ENCODE peak calls at places on chromosomes 2 and 18, in four cellular contexts. N is K562, I is GM12878, V is endothelial cell of umbilical vein. Q is an unnamed sample.

GRCh38 chr2:241157841-241158545 is 7.7 kb downstream of the PPP1R7 start:
- DNase-seq in N (no peak), I (no peak), V (peak), Q (peak)

GRCh38 chr2:225895126-225895525 is 495.6 kb downstream of the NYAP2 start:
- DNase-seq in N (no peak), I (no peak), V (no peak), Q (peak)

GRCh38 chr18:62802523-62802922 is 87.2 kb downstream of the PHLPP1 start:
- DNase-seq in N (no peak), I (no peak), V (peak), Q (no peak)

GRCh38 chr18:48736861-48737260 is 198.0 kb downstream of the CTIF start:
- DNase-seq in N (no peak), I (no peak), V (no peak), Q (no peak)

GRCh38 chr18:62839874-62840713 is 124.8 kb downstream of the PHLPP1 start:
- DNase-seq in N (no peak), I (no peak), V (no peak), Q (peak)

GRCh38 chr2:14951569-14952285 is 319.2 kb downstream of the LRATD1 start:
- DNase-seq in N (no peak), I (no peak), V (no peak), Q (no peak)

GRCh38 chr2:235050992-235051351 is 99.2 kb downstream of the SH3BP4 start:
- DNase-seq in N (peak), I (no peak), V (peak), Q (peak)

GRCh38 chr2:191631754-191632153 is 46.2 kb upstream of the NABP1 start:
- DNase-seq in N (no peak), I (no peak), V (no peak), Q (peak)

GRCh38 chr2:103169856-103170255 is 408.0 kb downstream of the TMEM182 start:
- DNase-seq in N (no peak), I (no peak), V (no peak), Q (no peak)

GRCh38 chr2:181678744-181679543 is 1.4 kb downstream of the NEUROD1 start:
- DNase-seq in N (no peak), I (no peak), V (no peak), Q (no peak)

GRCh38 chr2:206164261-206164862 is 4.7 kb downstream of the EEF1B2 start:
- DNase-seq in N (no peak), I (no peak), V (peak), Q (peak)

GRCh38 chr18:37254973-37255372 is 310.6 kb downstream of the CELF4 start:
- DNase-seq in N (no peak), I (no peak), V (no peak), Q (no peak)

GRCh38 chr2:179950391-179950790 is 56.7 kb downstream of the CWC22 start:
- DNase-seq in N (no peak), I (no peak), V (no peak), Q (no peak)

GRCh38 chr2:166487082-166487654 is 6.9 kb downstream of the SCN7A start:
- DNase-seq in N (no peak), I (no peak), V (no peak), Q (no peak)

GRCh38 chr18:27277554-27277953 is 92.4 kb upstream of the CHST9 start:
- DNase-seq in N (no peak), I (no peak), V (no peak), Q (no peak)

GRCh38 chr2:42931147-42931817 is 138.9 kb upstream of the HAAO start:
- DNase-seq in N (no peak), I (no peak), V (no peak), Q (no peak)

GRCh38 chr2:196479350-196479749 is 160.2 kb upstream of the CCDC150 start:
- DNase-seq in N (no peak), I (no peak), V (no peak), Q (peak)

GRCh38 chr2:8135051-8135675 is 546.7 kb upstream of the ID2 start:
- DNase-seq in N (no peak), I (no peak), V (no peak), Q (no peak)

GRCh38 chr2:161775971-161776370 is 151.8 kb downstream of the SLC4A10 start:
- DNase-seq in N (no peak), I (no peak), V (no peak), Q (no peak)

GRCh38 chr2:227513113-227513512 is 41.2 kb downstream of the AGFG1 start:
- DNase-seq in N (no peak), I (no peak), V (peak), Q (peak)

GRCh38 chr2:231933916-231934401 is 7.8 kb upstream of the NPPC start:
- DNase-seq in N (no peak), I (no peak), V (no peak), Q (no peak)

GRCh38 chr2:238978507-238978906 is 130.6 kb downstream of the TWIST2 start:
- DNase-seq in N (no peak), I (no peak), V (no peak), Q (no peak)

GRCh38 chr2:46445561-46445960 is 33.8 kb upstream of the TMEM247 start:
- DNase-seq in N (no peak), I (no peak), V (no peak), Q (no peak)

GRCh38 chr18:74225193-74225840 is 66.4 kb downstream of the CYB5A start:
- DNase-seq in N (peak), I (no peak), V (no peak), Q (peak)

GRCh38 chr2:145987797-145988196 is 1467.9 kb upstream of the ZEB2 start:
- DNase-seq in N (no peak), I (no peak), V (no peak), Q (no peak)

GRCh38 chr2:178163911-178164310 is 30.4 kb upstream of the OSBPL6 start:
- DNase-seq in N (no peak), I (no peak), V (no peak), Q (no peak)

GRCh38 chr2:215758691-215759090 is 254.7 kb downstream of the MREG start:
- DNase-seq in N (no peak), I (no peak), V (peak), Q (peak)

GRCh38 chr2:42854207-42854818 is 61.9 kb upstream of the HAAO start:
- DNase-seq in N (no peak), I (no peak), V (no peak), Q (peak)

GRCh38 chr18:10518595-10519273 is 7.1 kb upstream of the NAPG start:
- DNase-seq in N (peak), I (no peak), V (peak), Q (peak)

GRCh38 chr2:75199428-75200011 is at the start of gene TACR1:
- DNase-seq in N (peak), I (peak), V (peak), Q (peak)

GRCh38 chr2:74387346-74387745 is 7.2 kb upstream of the DCTN1 start:
- DNase-seq in N (no peak), I (no peak), V (no peak), Q (peak)

GRCh38 chr2:10987861-10988260 is 76.1 kb downstream of the KCNF1 start:
- DNase-seq in N (no peak), I (no peak), V (no peak), Q (peak)

GRCh38 chr2:58734365-58734764 is 493.2 kb upstream of the FANCL start:
- DNase-seq in N (no peak), I (no peak), V (peak), Q (peak)

DNA sequence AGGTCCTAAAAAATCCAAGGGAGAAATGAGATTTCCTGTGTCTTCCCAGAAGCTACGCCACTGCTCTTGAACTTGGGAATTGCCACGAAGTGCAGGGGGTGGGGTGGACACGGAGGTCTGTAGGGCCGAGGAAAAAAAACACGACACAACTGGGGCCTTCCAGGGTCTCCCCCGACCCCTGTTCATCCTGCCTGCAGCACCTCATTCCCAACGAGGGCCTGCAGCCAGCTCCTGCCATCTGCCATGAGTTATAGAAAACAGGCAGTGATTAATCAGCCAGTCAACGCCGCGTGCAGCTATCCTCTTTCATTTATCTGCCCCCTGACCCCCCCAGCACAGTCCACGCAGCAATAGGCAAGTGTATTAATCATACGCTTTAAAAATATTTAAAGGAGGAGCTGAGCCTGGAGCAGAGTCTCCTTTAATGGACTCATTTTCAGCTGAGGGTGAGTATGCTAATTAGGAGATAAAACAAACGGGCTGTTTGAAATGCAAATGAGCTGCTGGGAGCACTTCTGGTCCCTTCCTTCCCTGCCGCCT is 209.9 kb downstream of the TFCP2L1 start:
- DNase-seq in N (peak), I (peak), V (peak), Q (peak)
- TF ChIP-seq POLR2A in N (peak), I (peak), V (peak), Q (peak)

GRCh38 chr2:71702971-71703898 is 249.9 kb downstream of the DYSF start:
- DNase-seq in N (no peak), I (no peak), V (no peak), Q (no peak)
- TF ChIP-seq FOS in N (no peak), I (no peak), V (no peak), Q (no peak)

GRCh38 chr2:208020253-208020652 is 5.1 kb downstream of the PLEKHM3 start:
- DNase-seq in N (no peak), I (no peak), V (no peak), Q (no peak)

GRCh38 chr2:208025814-208026184 is 472 bp upstream of the PLEKHM3 start:
- DNase-seq in N (no peak), I (no peak), V (peak), Q (no peak)

GRCh38 chr2:208025037-208025813 is at the start of gene PLEKHM3:
- DNase-seq in N (peak), I (no peak), V (peak), Q (peak)
- TF ChIP-seq POLR2A in N (peak), I (peak), V (peak), Q (no peak)

GRCh38 chr2:101736233-101736632 is 38.7 kb downstream of the MAP4K4 start:
- DNase-seq in N (no peak), I (no peak), V (no peak), Q (no peak)
- TF ChIP-seq FOS in N (no peak), I (no peak), V (no peak), Q (no peak)

GRCh38 chr2:30236591-30237245 is 5.4 kb downstream of the LBH start:
- DNase-seq in N (no peak), I (no peak), V (no peak), Q (no peak)
- TF ChIP-seq POLR2A in N (no peak), I (no peak), V (no peak), Q (no peak)

GRCh38 chr18:79522451-79523220 is 126.9 kb downstream of the NFATC1 start:
- DNase-seq in N (no peak), I (no peak), V (no peak), Q (no peak)

GRCh38 chr18:79523738-79524180 is 128.0 kb downstream of the NFATC1 start:
- DNase-seq in N (no peak), I (peak), V (no peak), Q (no peak)

GRCh38 chr18:79525556-79526467 is 130.1 kb downstream of the NFATC1 start:
- DNase-seq in N (no peak), I (no peak), V (peak), Q (no peak)

GRCh38 chr18:79523221-79523737 is 127.5 kb downstream of the NFATC1 start:
- DNase-seq in N (no peak), I (no peak), V (no peak), Q (no peak)

DNA sequence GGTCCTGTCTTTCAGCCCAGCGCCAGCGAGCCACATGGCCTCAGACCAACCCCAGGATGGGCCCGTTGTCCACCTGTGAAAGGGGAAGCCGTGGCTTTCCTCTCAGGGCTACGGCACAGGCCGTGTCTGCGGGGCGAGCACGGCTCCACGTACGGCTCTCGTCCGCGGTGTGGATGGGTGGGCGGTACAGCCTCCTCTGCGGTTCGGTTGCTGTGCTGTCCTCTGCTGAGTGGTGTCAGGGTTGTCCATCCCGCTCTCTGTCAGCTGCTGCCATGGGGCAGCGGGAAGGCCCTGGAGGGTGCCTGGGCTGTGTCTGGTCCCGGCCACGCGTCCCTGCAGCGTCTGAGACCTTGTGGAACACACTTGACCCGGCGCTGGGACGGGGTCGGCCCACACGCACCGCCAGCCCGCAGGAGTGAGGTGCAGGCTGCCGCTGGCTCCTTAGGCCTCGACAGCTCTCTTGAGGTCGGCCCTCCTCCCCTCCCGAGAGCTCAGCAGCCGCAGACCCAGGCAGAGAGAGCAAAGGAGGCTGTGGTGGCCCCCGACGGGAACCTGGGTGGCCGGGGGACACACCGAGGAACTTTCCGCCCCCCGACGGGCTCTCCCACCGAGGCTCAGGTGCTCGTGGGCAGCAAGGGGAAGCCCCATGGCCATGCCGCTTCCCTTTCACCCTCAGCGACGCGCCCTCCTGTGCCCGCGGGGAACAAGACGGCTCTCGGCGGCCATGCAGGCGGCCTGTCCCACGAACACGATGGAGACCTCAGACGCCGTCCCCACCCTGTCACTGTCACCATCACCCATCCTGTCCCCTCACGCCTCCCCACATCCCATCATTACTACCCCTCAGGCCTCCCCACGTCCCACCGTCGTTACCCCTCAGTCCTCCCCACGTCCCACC is 128.7 kb downstream of the NFATC1 start:
- DNase-seq in N (no peak), I (no peak), V (no peak), Q (no peak)
- TF ChIP-seq FOS in N (no peak), I (no peak), V (no peak), Q (no peak)

GRCh38 chr2:85547089-85547858 is 8.3 kb downstream of the MAT2A start:
- DNase-seq in N (no peak), I (no peak), V (no peak), Q (no peak)
- TF ChIP-seq POLR2A in N (no peak), I (no peak), V (peak), Q (peak)

GRCh38 chr18:13026583-13027270 is 35.6 kb downstream of the CEP192 start:
- DNase-seq in N (no peak), I (no peak), V (peak), Q (peak)
- TF ChIP-seq FOS in N (no peak), I (no peak), V (no peak), Q (no peak)

Q was measured in IMR-90.